ENCODE peak calls at places on chromosomes 7 and 10, in six cellular contexts. W is neural progenitor cell, G is mammary epithelial cell, X is neuronal stem cell, U is adipocyte, Q is H1. C is an unnamed sample. For H3K9me3, the result is how much of the 10 kb centered on the place peaks cover.

GRCh38 chr10:119211625-119212441 is 4.5 kb downstream of the GRK5 start:
- DNase-seq in G (no peak), U (peak), W (peak), Q (no peak), X (no peak), C (no peak)

GRCh38 chr10:89296227-89296648 is 5.6 kb upstream of the IFIT2 start:
- DNase-seq in G (no peak), X (no peak), U (peak), Q (no peak), W (no peak), C (no peak)

GRCh38 chr7:15424468-15424867 is 137.3 kb downstream of the AGMO start:
- DNase-seq in X (no peak), Q (no peak), U (no peak), W (no peak), G (no peak), C (no peak)

GRCh38 chr7:78220754-78221153 is 422.2 kb downstream of the PHTF2 start:
- DNase-seq in G (no peak), X (no peak), U (no peak), W (no peak), Q (no peak), C (no peak)

GRCh38 chr7:21986101-21986500 is 40.4 kb upstream of the CDCA7L start:
- DNase-seq in Q (no peak), U (no peak), G (no peak), W (no peak), X (no peak), C (no peak)

GRCh38 chr7:114100810-114101209 is 182.0 kb upstream of the PPP1R3A start:
- DNase-seq in Q (no peak), X (no peak), W (no peak), G (no peak), U (no peak), C (no peak)

GRCh38 chr10:98676895-98677294 is 230.2 kb upstream of the HPS1 start:
- DNase-seq in G (no peak), U (no peak), Q (no peak), X (no peak), W (no peak), C (no peak)

GRCh38 chr7:184768-185264 is 7.6 kb upstream of the FAM20C start:
- DNase-seq in Q (no peak), U (no peak), G (no peak), X (no peak), W (no peak), C (no peak)

GRCh38 chr7:14040528-14040927 is 51.1 kb upstream of the ETV1 start:
- DNase-seq in X (no peak), G (no peak), Q (no peak), U (no peak), W (no peak), C (no peak)

GRCh38 chr10:97612386-97612785 is 20.9 kb downstream of the MORN4 start:
- DNase-seq in W (peak), U (peak), X (no peak), Q (peak), G (peak), C (peak)

GRCh38 chr10:71647526-71648354 is 71.8 kb downstream of the C10orf105 start:
- DNase-seq in X (no peak), U (no peak), G (no peak), Q (no peak), W (peak), C (no peak)

GRCh38 chr7:30474893-30475292 is 3.7 kb downstream of the NOD1 start:
- DNase-seq in G (no peak), X (no peak), W (no peak), U (no peak), Q (no peak), C (no peak)

GRCh38 chr10:80414126-80414898 is 6.0 kb downstream of the PRXL2A start:
- DNase-seq in Q (no peak), U (peak), X (no peak), G (no peak), W (no peak), C (no peak)

GRCh38 chr7:139731802-139732470 is 45.9 kb downstream of the HIPK2 start:
- DNase-seq in W (no peak), X (no peak), U (peak), Q (no peak), G (peak), C (no peak)

GRCh38 chr7:30896783-30897617 is 14.7 kb upstream of the AQP1 start:
- DNase-seq in Q (no peak), W (no peak), G (no peak), U (no peak), X (no peak), C (no peak)

GRCh38 chr10:124737708-124738107 is 6.5 kb downstream of the FAM53B start:
- DNase-seq in Q (no peak), W (no peak), X (no peak), U (no peak), G (no peak), C (no peak)

GRCh38 chr7:11319491-11320274 is 346.0 kb downstream of the PHF14 start:
- DNase-seq in W (no peak), Q (no peak), X (no peak), G (peak), U (no peak), C (no peak)

GRCh38 chr10:124094419-124094785 is 1.0 kb upstream of the CHST15 start:
- DNase-seq in U (no peak), W (no peak), X (no peak), Q (no peak), G (no peak), C (no peak)

GRCh38 chr10:20892011-20892585 is 5.0 kb downstream of the NEBL start:
- DNase-seq in W (no peak), Q (no peak), G (no peak), U (no peak), X (no peak), C (no peak)

GRCh38 chr7:25851332-25852248 is 300.4 kb upstream of the NFE2L3 start:
- DNase-seq in Q (no peak), X (no peak), U (peak), G (peak), W (peak), C (peak)

GRCh38 chr7:122652851-122653250 is 46.1 kb downstream of the RNF133 start:
- DNase-seq in G (no peak), Q (no peak), W (no peak), X (no peak), U (no peak), C (no peak)

GRCh38 chr7:76220185-76221057 is 18.7 kb downstream of the SRRM3 start:
- DNase-seq in Q (peak), U (peak), W (peak), X (peak), G (peak), C (no peak)

GRCh38 chr7:100413889-100414288 is 14.6 kb downstream of the ZCWPW1 start:
- DNase-seq in Q (no peak), G (no peak), W (no peak), U (no peak), X (no peak), C (no peak)

GRCh38 chr7:53811555-53812079 is 730.6 kb upstream of the VSTM2A start:
- DNase-seq in X (no peak), Q (no peak), W (no peak), U (no peak), G (no peak), C (no peak)
- H3K9me3 ChIP-seq in X (under half), Q (under half), W (under half), U (under half), G (under half), C (under half)

DNA sequence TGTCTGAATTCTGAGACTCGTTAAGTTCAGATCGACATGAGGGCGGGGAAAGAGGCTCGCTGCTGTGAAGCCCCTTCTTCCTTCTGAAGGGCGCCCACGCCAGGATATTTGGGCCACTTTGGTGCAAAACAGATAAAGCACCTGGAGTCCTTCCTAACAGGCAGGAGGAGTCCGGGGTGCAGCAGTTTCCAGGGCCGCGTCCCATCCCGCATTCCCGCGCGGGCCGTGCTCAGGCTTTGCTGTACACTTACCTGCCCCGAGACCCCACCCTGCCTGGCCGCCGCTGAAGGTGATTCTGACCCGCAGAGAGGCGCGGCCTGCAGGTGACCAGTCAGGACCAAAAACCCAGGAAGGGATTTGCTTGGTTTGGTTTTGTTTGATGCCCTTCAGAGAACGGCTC is 454.6 kb downstream of the PTPRN2 start:
- DNase-seq in G (no peak), U (no peak), X (no peak), W (no peak), Q (no peak), C (no peak)
- H3K4me3 ChIP-seq in G (no peak), U (no peak), X (no peak), W (no peak), Q (no peak), C (no peak)

GRCh38 chr7:143304938-143305337 is 11.0 kb upstream of the CLCN1 start:
- DNase-seq in X (no peak), W (no peak), U (no peak), Q (no peak), G (no peak), C (no peak)
- H3K9ac ChIP-seq in X (no peak), W (no peak), U (no peak), Q (no peak), G (no peak), C (no peak)

GRCh38 chr7:33276729-33277128 is 147.4 kb downstream of the BBS9 start:
- DNase-seq in U (no peak), G (no peak), W (no peak), Q (no peak), X (no peak), C (no peak)
- H3K9me3 ChIP-seq in U (under half), G (under half), W (under half), Q (under half), X (under half), C (under half)

C was measured in Karpas-422.